ENCODE peak calls at places on chromosomes 7 and 10, in eight cellular contexts. One of them, this sample, is unnamed.

GRCh38 chr10:122248356-122249302 is 22.5 kb upstream of the BTBD16 start:
- DNase-seq in bronchial epithelial cell: no peak
- DNase-seq in prostate gland: no peak
- DNase-seq in heart right ventricle: no peak
- DNase-seq in left ventricle myocardium inferior: no peak
- DNase-seq in HepG2: no peak
- DNase-seq in effector memory CD4-positive, alpha-beta T cell: no peak
- DNase-seq in right cardiac atrium: peak
- DNase-seq in this sample: no peak

GRCh38 chr10:128025437-128025836 is 100.8 kb downstream of the MKI67 start:
- DNase-seq in bronchial epithelial cell: no peak
- DNase-seq in prostate gland: no peak
- DNase-seq in heart right ventricle: no peak
- DNase-seq in left ventricle myocardium inferior: no peak
- DNase-seq in HepG2: no peak
- DNase-seq in effector memory CD4-positive, alpha-beta T cell: no peak
- DNase-seq in right cardiac atrium: no peak
- DNase-seq in this sample: no peak

GRCh38 chr7:77684030-77684429 is 12.2 kb upstream of the RSBN1L start:
- DNase-seq in bronchial epithelial cell: peak
- DNase-seq in prostate gland: peak
- DNase-seq in heart right ventricle: no peak
- DNase-seq in left ventricle myocardium inferior: peak
- DNase-seq in HepG2: no peak
- DNase-seq in effector memory CD4-positive, alpha-beta T cell: no peak
- DNase-seq in right cardiac atrium: peak
- DNase-seq in this sample: no peak

GRCh38 chr10:1465421-1465902 is 271.9 kb downstream of the ADARB2 start:
- DNase-seq in bronchial epithelial cell: peak
- DNase-seq in prostate gland: no peak
- DNase-seq in heart right ventricle: no peak
- DNase-seq in left ventricle myocardium inferior: no peak
- DNase-seq in HepG2: no peak
- DNase-seq in effector memory CD4-positive, alpha-beta T cell: no peak
- DNase-seq in right cardiac atrium: no peak
- DNase-seq in this sample: no peak

GRCh38 chr7:2521952-2522591 is 2.5 kb downstream of the LFNG start:
- DNase-seq in bronchial epithelial cell: no peak
- DNase-seq in prostate gland: no peak
- DNase-seq in heart right ventricle: peak
- DNase-seq in left ventricle myocardium inferior: peak
- DNase-seq in HepG2: no peak
- DNase-seq in effector memory CD4-positive, alpha-beta T cell: peak
- DNase-seq in right cardiac atrium: peak
- DNase-seq in this sample: peak

GRCh38 chr7:117830422-117830954 is 42.8 kb downstream of the CTTNBP2 start:
- DNase-seq in bronchial epithelial cell: no peak
- DNase-seq in prostate gland: peak
- DNase-seq in heart right ventricle: no peak
- DNase-seq in left ventricle myocardium inferior: no peak
- DNase-seq in HepG2: no peak
- DNase-seq in effector memory CD4-positive, alpha-beta T cell: no peak
- DNase-seq in right cardiac atrium: no peak
- DNase-seq in this sample: no peak

GRCh38 chr7:146772581-146772980 is 656.0 kb downstream of the CNTNAP2 start:
- DNase-seq in bronchial epithelial cell: no peak
- DNase-seq in prostate gland: no peak
- DNase-seq in heart right ventricle: no peak
- DNase-seq in left ventricle myocardium inferior: no peak
- DNase-seq in HepG2: no peak
- DNase-seq in effector memory CD4-positive, alpha-beta T cell: no peak
- DNase-seq in right cardiac atrium: no peak
- DNase-seq in this sample: no peak

GRCh38 chr10:50595785-50596184 is 28.0 kb downstream of the SGMS1 start:
- DNase-seq in bronchial epithelial cell: no peak
- DNase-seq in prostate gland: no peak
- DNase-seq in heart right ventricle: no peak
- DNase-seq in left ventricle myocardium inferior: no peak
- DNase-seq in HepG2: no peak
- DNase-seq in effector memory CD4-positive, alpha-beta T cell: no peak
- DNase-seq in right cardiac atrium: no peak
- DNase-seq in this sample: no peak

GRCh38 chr10:88966785-88967184 is 14.2 kb upstream of the ACTA2 start:
- DNase-seq in bronchial epithelial cell: no peak
- DNase-seq in prostate gland: no peak
- DNase-seq in heart right ventricle: peak
- DNase-seq in left ventricle myocardium inferior: peak
- DNase-seq in HepG2: no peak
- DNase-seq in effector memory CD4-positive, alpha-beta T cell: no peak
- DNase-seq in right cardiac atrium: peak
- DNase-seq in this sample: no peak

GRCh38 chr7:43879477-43879876 is 10.2 kb upstream of the MRPS24 start:
- DNase-seq in bronchial epithelial cell: peak
- DNase-seq in prostate gland: no peak
- DNase-seq in heart right ventricle: no peak
- DNase-seq in left ventricle myocardium inferior: no peak
- DNase-seq in HepG2: no peak
- DNase-seq in effector memory CD4-positive, alpha-beta T cell: no peak
- DNase-seq in right cardiac atrium: no peak
- DNase-seq in this sample: no peak

GRCh38 chr10:86037096-86037495 is 329.5 kb downstream of the GRID1 start:
- DNase-seq in bronchial epithelial cell: no peak
- DNase-seq in prostate gland: no peak
- DNase-seq in heart right ventricle: no peak
- DNase-seq in left ventricle myocardium inferior: no peak
- DNase-seq in HepG2: no peak
- DNase-seq in effector memory CD4-positive, alpha-beta T cell: no peak
- DNase-seq in right cardiac atrium: no peak
- DNase-seq in this sample: no peak

GRCh38 chr10:79248341-79248931 is 98.8 kb upstream of the PPIF start:
- DNase-seq in bronchial epithelial cell: no peak
- DNase-seq in prostate gland: no peak
- DNase-seq in heart right ventricle: peak
- DNase-seq in left ventricle myocardium inferior: peak
- DNase-seq in HepG2: no peak
- DNase-seq in effector memory CD4-positive, alpha-beta T cell: no peak
- DNase-seq in right cardiac atrium: peak
- DNase-seq in this sample: no peak

GRCh38 chr10:119028900-119029612 is 458 bp upstream of the NANOS1 start:
- DNase-seq in bronchial epithelial cell: peak
- DNase-seq in prostate gland: peak
- DNase-seq in heart right ventricle: peak
- DNase-seq in left ventricle myocardium inferior: peak
- DNase-seq in HepG2: peak
- DNase-seq in effector memory CD4-positive, alpha-beta T cell: peak
- DNase-seq in right cardiac atrium: peak
- DNase-seq in this sample: peak

GRCh38 chr10:119542357-119542989 is at the start of gene RGS10:
- DNase-seq in bronchial epithelial cell: peak
- DNase-seq in prostate gland: peak
- DNase-seq in heart right ventricle: peak
- DNase-seq in left ventricle myocardium inferior: peak
- DNase-seq in HepG2: no peak
- DNase-seq in effector memory CD4-positive, alpha-beta T cell: peak
- DNase-seq in right cardiac atrium: peak
- DNase-seq in this sample: peak

DNA sequence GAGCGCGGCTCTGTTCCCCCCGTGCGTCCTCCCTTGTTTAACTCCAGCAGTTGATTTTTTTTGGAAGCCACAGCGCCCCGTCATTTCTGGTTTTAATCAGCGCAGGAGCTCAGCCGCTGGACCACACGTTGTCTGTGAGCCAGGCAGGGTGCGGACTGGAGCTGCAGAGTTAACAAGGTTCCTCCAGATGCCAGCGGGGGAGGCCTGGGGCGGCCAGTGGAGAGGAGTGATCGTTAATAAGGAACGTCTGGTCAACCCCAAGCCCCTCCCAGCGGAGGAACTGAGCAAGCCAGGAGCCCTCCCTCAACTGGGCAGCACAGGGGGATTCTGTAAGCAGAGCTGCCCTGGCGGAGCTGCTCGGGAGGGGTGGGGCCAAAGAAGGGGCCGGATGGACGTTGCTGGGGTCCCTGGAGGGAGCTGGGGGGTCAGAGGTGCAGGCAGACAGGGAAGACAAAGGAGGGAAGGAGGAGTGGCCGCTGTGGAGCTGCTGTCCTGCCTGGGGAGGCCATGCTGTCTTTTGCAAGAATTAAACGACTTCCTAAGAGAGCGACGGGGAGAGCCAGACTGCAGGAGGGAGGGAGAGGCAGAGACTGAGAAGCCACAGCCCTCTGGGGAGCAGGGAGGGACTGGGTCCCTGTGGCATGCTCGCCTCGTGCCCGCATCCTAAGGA is 537.2 kb upstream of the FOXK1 start:
- DNase-seq in bronchial epithelial cell: no peak
- DNase-seq in prostate gland: peak
- DNase-seq in heart right ventricle: peak
- DNase-seq in left ventricle myocardium inferior: peak
- DNase-seq in HepG2: no peak
- DNase-seq in effector memory CD4-positive, alpha-beta T cell: no peak
- DNase-seq in right cardiac atrium: peak
- DNase-seq in this sample: no peak
- H3K4me3 ChIP-seq in bronchial epithelial cell: no peak
- H3K4me3 ChIP-seq in prostate gland: peak
- H3K4me3 ChIP-seq in heart right ventricle: no peak
- H3K4me3 ChIP-seq in left ventricle myocardium inferior: peak
- H3K4me3 ChIP-seq in HepG2: no peak
- H3K4me3 ChIP-seq in effector memory CD4-positive, alpha-beta T cell: no peak
- H3K4me3 ChIP-seq in right cardiac atrium: no peak
- H3K4me3 ChIP-seq in this sample: no peak

DNA sequence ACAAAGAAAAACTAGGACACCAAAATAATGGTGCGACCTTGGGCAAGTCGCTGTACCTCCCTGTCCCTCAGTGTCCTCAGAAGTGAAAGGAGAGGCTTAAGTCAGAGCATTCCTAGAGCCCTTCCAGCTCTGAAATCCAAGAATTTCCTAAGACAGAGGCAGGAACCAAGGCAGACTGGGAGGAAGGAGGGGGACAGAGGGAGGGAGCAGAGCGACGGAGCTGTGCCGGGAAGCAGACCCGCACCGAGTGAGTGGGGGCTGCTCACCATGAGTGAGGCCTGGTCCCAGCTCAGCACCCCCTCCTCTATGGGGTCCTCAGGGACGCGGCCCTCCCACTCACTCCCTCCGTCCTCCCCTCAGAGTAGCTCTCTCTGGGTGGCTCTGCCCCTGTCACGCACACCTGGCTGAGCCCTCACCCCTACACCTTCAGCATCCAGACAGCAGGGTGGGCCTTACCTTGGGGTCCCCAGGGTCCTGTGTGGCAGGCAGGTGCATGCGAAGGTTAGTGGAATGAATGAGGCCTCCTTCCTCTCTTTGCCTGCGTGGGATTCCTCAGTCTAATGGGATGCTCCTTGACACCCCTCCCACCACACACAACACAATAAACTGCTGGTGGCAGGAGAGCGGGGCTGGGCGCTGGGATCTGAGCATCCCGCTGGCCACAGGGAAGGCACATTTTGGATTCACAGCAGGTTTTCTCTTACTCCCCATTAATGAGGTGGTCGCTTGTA is 4.6 kb upstream of the SMARCD3 start:
- DNase-seq in bronchial epithelial cell: no peak
- DNase-seq in prostate gland: no peak
- DNase-seq in heart right ventricle: no peak
- DNase-seq in left ventricle myocardium inferior: no peak
- DNase-seq in HepG2: no peak
- DNase-seq in effector memory CD4-positive, alpha-beta T cell: no peak
- DNase-seq in right cardiac atrium: no peak
- DNase-seq in this sample: no peak
- H3K4me3 ChIP-seq in bronchial epithelial cell: no peak
- H3K4me3 ChIP-seq in prostate gland: no peak
- H3K4me3 ChIP-seq in heart right ventricle: no peak
- H3K4me3 ChIP-seq in left ventricle myocardium inferior: peak
- H3K4me3 ChIP-seq in HepG2: no peak
- H3K4me3 ChIP-seq in effector memory CD4-positive, alpha-beta T cell: no peak
- H3K4me3 ChIP-seq in right cardiac atrium: no peak
- H3K4me3 ChIP-seq in this sample: no peak

GRCh38 chr10:110505130-110505815 is 7.6 kb downstream of the DUSP5 start:
- DNase-seq in bronchial epithelial cell: no peak
- DNase-seq in prostate gland: no peak
- DNase-seq in heart right ventricle: no peak
- DNase-seq in left ventricle myocardium inferior: no peak
- DNase-seq in HepG2: no peak
- DNase-seq in effector memory CD4-positive, alpha-beta T cell: no peak
- DNase-seq in right cardiac atrium: no peak
- DNase-seq in this sample: no peak

GRCh38 chr10:110502072-110502845 is 4.6 kb downstream of the DUSP5 start:
- DNase-seq in bronchial epithelial cell: no peak
- DNase-seq in prostate gland: no peak
- DNase-seq in heart right ventricle: no peak
- DNase-seq in left ventricle myocardium inferior: no peak
- DNase-seq in HepG2: no peak
- DNase-seq in effector memory CD4-positive, alpha-beta T cell: no peak
- DNase-seq in right cardiac atrium: no peak
- DNase-seq in this sample: no peak

GRCh38 chr10:110503528-110504110 is 5.9 kb downstream of the DUSP5 start:
- DNase-seq in bronchial epithelial cell: no peak
- DNase-seq in prostate gland: no peak
- DNase-seq in heart right ventricle: no peak
- DNase-seq in left ventricle myocardium inferior: no peak
- DNase-seq in HepG2: no peak
- DNase-seq in effector memory CD4-positive, alpha-beta T cell: no peak
- DNase-seq in right cardiac atrium: no peak
- DNase-seq in this sample: no peak

GRCh38 chr10:110502851-110503301 is 5.2 kb downstream of the DUSP5 start:
- DNase-seq in bronchial epithelial cell: no peak
- DNase-seq in prostate gland: peak
- DNase-seq in heart right ventricle: no peak
- DNase-seq in left ventricle myocardium inferior: peak
- DNase-seq in HepG2: no peak
- DNase-seq in effector memory CD4-positive, alpha-beta T cell: no peak
- DNase-seq in right cardiac atrium: peak
- DNase-seq in this sample: peak

DNA sequence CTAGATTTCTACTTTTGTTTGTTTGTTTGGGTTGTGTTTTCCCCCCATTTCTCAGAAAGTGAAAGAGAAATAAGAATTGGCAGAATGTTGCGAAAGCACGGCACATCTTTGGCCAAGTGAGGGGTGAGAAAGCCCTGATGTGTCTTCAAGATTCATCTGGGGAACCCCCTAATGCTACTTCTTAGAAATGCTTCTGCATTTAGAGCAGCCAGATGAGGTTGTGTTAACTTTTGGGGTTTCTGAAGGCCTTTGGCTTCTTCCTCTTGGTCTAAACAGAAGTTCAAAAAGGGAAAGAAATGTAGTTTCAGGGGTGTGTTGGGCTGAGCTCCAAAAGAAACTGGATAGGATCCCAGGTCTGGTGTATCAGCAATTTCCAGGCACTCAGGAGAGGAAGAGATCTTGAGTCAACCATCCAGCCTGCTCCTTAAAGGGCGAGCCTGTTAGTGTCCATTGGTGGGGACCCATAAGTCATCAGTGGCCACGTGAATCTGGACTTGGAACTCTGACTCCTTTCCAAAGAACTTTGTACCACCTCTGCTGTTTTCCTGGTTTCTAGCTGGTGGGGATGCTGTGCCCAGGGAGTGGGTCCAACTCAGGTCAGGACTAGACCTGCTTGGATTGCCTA is 6.5 kb downstream of the DUSP5 start:
- DNase-seq in bronchial epithelial cell: no peak
- DNase-seq in prostate gland: no peak
- DNase-seq in heart right ventricle: no peak
- DNase-seq in left ventricle myocardium inferior: no peak
- DNase-seq in HepG2: no peak
- DNase-seq in effector memory CD4-positive, alpha-beta T cell: peak
- DNase-seq in right cardiac atrium: no peak
- DNase-seq in this sample: peak
- H3K4me3 ChIP-seq in bronchial epithelial cell: no peak
- H3K4me3 ChIP-seq in prostate gland: no peak
- H3K4me3 ChIP-seq in heart right ventricle: no peak
- H3K4me3 ChIP-seq in left ventricle myocardium inferior: peak
- H3K4me3 ChIP-seq in HepG2: no peak
- H3K4me3 ChIP-seq in effector memory CD4-positive, alpha-beta T cell: peak
- H3K4me3 ChIP-seq in right cardiac atrium: no peak
- H3K4me3 ChIP-seq in this sample: peak

GRCh38 chr10:99782447-99783286 is at the start of gene ABCC2:
- DNase-seq in bronchial epithelial cell: peak
- DNase-seq in prostate gland: no peak
- DNase-seq in heart right ventricle: no peak
- DNase-seq in left ventricle myocardium inferior: no peak
- DNase-seq in HepG2: peak
- DNase-seq in effector memory CD4-positive, alpha-beta T cell: no peak
- DNase-seq in right cardiac atrium: no peak
- DNase-seq in this sample: no peak
- H3K4me3 ChIP-seq in bronchial epithelial cell: no peak
- H3K4me3 ChIP-seq in prostate gland: no peak
- H3K4me3 ChIP-seq in heart right ventricle: no peak
- H3K4me3 ChIP-seq in left ventricle myocardium inferior: no peak
- H3K4me3 ChIP-seq in HepG2: peak
- H3K4me3 ChIP-seq in effector memory CD4-positive, alpha-beta T cell: no peak
- H3K4me3 ChIP-seq in right cardiac atrium: no peak
- H3K4me3 ChIP-seq in this sample: no peak

This sample was measured in CD4-positive, CD25-positive, alpha-beta regulatory T cell.